ENCODE peak calls at places on chromosomes 5 and 9, in five cellular contexts. J is mesenchymal stem cell, P is neuronal stem cell, A is H1, E is trophoblast cell. L is an unnamed sample.

GRCh38 chr9:135737840-135738521 is 36.0 kb downstream of the KCNT1 start:
- DNase-seq in J (no peak), P (no peak), A (no peak), E (no peak), L (no peak)

GRCh38 chr9:124501771-124502320 is 5.4 kb downstream of the NR5A1 start:
- DNase-seq in J (no peak), P (no peak), A (no peak), E (no peak), L (no peak)

GRCh38 chr5:1052641-1053390 is 44.2 kb downstream of the NKD2 start:
- DNase-seq in J (no peak), P (no peak), A (no peak), E (no peak), L (no peak)

GRCh38 chr9:31950756-31951155 is 433.7 kb upstream of the ACO1 start:
- DNase-seq in J (no peak), P (no peak), A (peak), E (no peak), L (peak)

GRCh38 chr5:59843511-59844230 is 49.9 kb downstream of the PDE4D start:
- DNase-seq in J (no peak), P (no peak), A (no peak), E (no peak), L (no peak)

GRCh38 chr9:86676426-86676825 is 270.9 kb downstream of the GAS1 start:
- DNase-seq in J (no peak), P (peak), A (no peak), E (no peak), L (no peak)

GRCh38 chr9:135095470-135096407 is 8.3 kb downstream of the OLFM1 start:
- DNase-seq in J (no peak), P (no peak), A (no peak), E (no peak), L (no peak)

GRCh38 chr9:134565316-134565915 is 76.2 kb upstream of the COL5A1 start:
- DNase-seq in J (no peak), P (no peak), A (no peak), E (no peak), L (no peak)

GRCh38 chr9:91777437-91777836 is 172.6 kb downstream of the ROR2 start:
- DNase-seq in J (peak), P (no peak), A (no peak), E (no peak), L (no peak)

GRCh38 chr5:137751869-137752491 is 2.2 kb downstream of the HNRNPA0 start:
- DNase-seq in J (peak), P (peak), A (no peak), E (peak), L (no peak)

GRCh38 chr5:145912594-145912993 is 23.8 kb upstream of the SH3RF2 start:
- DNase-seq in J (no peak), P (no peak), A (no peak), E (no peak), L (no peak)

GRCh38 chr5:110088676-110089436 is 399.1 kb downstream of the MAN2A1 start:
- DNase-seq in J (no peak), P (no peak), A (no peak), E (no peak), L (no peak)

GRCh38 chr5:177447611-177448243 is 1.1 kb downstream of the PRR7 start:
- DNase-seq in J (peak), P (peak), A (no peak), E (no peak), L (peak)

GRCh38 chr5:135324897-135325650 is 74.0 kb downstream of the MACROH2A1 start:
- DNase-seq in J (no peak), P (no peak), A (no peak), E (peak), L (no peak)

GRCh38 chr9:20511680-20512079 is 110.6 kb downstream of the MLLT3 start:
- DNase-seq in J (peak), P (no peak), A (no peak), E (no peak), L (no peak)

GRCh38 chr5:178522361-178522760 is 67.8 kb downstream of the COL23A1 start:
- DNase-seq in J (no peak), P (no peak), A (no peak), E (no peak), L (no peak)

GRCh38 chr5:102749416-102750021 is 5.6 kb upstream of the PAM start:
- DNase-seq in J (no peak), P (no peak), A (no peak), E (no peak), L (no peak)

GRCh38 chr9:129570450-129571297 is 50.2 kb downstream of the C9orf50 start:
- DNase-seq in J (peak), P (no peak), A (no peak), E (no peak), L (peak)

GRCh38 chr9:4864234-4864661 is 71.5 kb downstream of the RCL1 start:
- DNase-seq in J (no peak), P (no peak), A (no peak), E (peak), L (no peak)

GRCh38 chr5:62691946-62692345 is 113.3 kb downstream of the LRRC70 start:
- DNase-seq in J (no peak), P (no peak), A (no peak), E (no peak), L (no peak)

GRCh38 chr5:16855475-16855874 is 80.6 kb downstream of the MYO10 start:
- DNase-seq in J (no peak), P (peak), A (no peak), E (no peak), L (no peak)

GRCh38 chr9:134361843-134362414 is 35.7 kb downstream of the RXRA start:
- DNase-seq in J (no peak), P (no peak), A (no peak), E (no peak), L (no peak)

GRCh38 chr5:59793000-59793399 is 100.5 kb downstream of the PDE4D start:
- DNase-seq in J (peak), P (no peak), A (no peak), E (peak), L (no peak)

GRCh38 chr5:2740849-2741555 is 10.5 kb downstream of the IRX2 start:
- DNase-seq in J (no peak), P (no peak), A (no peak), E (no peak), L (no peak)

GRCh38 chr5:177546262-177546741 is 8.1 kb downstream of the FAM193B start:
- DNase-seq in J (peak), P (no peak), A (peak), E (peak), L (no peak)

GRCh38 chr9:38253200-38253599 is 139.3 kb upstream of the ALDH1B1 start:
- DNase-seq in J (no peak), P (no peak), A (no peak), E (no peak), L (no peak)

GRCh38 chr5:133870661-133871060 is 97.8 kb downstream of the C5orf15 start:
- DNase-seq in J (peak), P (no peak), A (no peak), E (no peak), L (no peak)

GRCh38 chr9:27179245-27179870 is 70.3 kb downstream of the TEK start:
- DNase-seq in J (peak), P (no peak), A (no peak), E (no peak), L (no peak)
- H4K8ac ChIP-seq in J (no peak), P (no peak), A (no peak), E (no peak), L (no peak)

GRCh38 chr9:116198344-116198743 is 44.8 kb downstream of the PAPPA start:
- DNase-seq in J (peak), P (no peak), A (no peak), E (no peak), L (no peak)
- H2BK12ac ChIP-seq in J (no peak), P (no peak), A (no peak), E (no peak), L (no peak)

DNA sequence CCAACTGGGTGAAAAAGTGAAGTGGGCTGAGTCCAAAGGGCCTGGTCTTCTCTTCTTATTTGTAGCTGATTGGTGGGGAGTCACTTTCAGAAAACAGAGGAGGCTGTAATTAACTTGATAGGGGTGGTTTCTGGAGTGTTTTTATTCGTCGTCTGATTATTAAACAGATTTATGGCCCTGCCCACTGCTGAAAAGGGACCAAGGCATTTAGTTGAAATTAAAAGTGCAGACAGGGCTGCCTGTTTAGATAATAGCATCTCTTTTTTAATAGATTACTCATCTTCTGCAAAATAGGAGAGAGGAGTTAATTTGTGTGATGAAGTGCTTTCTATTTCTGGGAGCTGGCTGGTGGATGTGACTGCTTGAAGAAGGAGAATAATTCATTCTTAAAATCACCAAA is 81.0 kb upstream of the SAP30L start:
- DNase-seq in J (no peak), P (no peak), A (no peak), E (no peak), L (no peak)
- H2BK120ac ChIP-seq in J (no peak), P (no peak), A (no peak), E (no peak), L (no peak)

DNA sequence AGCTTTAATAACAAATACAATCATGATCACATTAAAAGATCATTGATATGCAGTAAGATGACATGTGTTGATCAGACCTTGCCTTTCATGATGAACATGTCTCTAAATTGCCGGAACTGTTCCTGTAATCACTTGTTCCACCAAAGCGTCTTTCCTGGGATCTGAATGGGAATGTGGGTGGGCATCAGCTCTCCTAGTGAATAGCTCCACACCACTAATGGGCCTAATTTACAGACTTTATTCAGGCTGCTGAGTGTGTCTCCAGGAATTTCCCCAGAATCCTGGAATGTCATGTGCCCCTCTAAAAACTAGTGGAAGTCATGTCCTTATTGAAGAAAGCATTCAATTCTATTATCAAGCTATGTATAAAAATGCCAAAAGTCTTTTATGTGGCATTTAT is 765.1 kb upstream of the CTNND2 start:
- DNase-seq in J (no peak), P (no peak), A (no peak), E (no peak), L (no peak)
- H4K8ac ChIP-seq in J (no peak), P (no peak), A (no peak), E (no peak), L (no peak)

L was measured in H9.